ENCODE peak calls at places on chromosomes 1 and 21, in four cellular contexts. V is NB4; W is stimulated activated CD4-positive, alpha-beta T cell treated with anti-CD3 and anti-CD28 coated beads, Interleukin-1b, Interleukin-23, amount 100 ng/mL, for 24 hours; R is prostate gland. Y is an unnamed sample.

GRCh38 chr1:221309711-221310110 is 430.5 kb downstream of the HLX start:
- DNase-seq in R (no peak), W (no peak), V (no peak), Y (no peak)

GRCh38 chr1:161949543-161949942 is 74.1 kb downstream of the OLFML2B start:
- DNase-seq in W (no peak), R (no peak), V (no peak), Y (no peak)

GRCh38 chr1:107529511-107530149 is 388.8 kb downstream of the NTNG1 start:
- DNase-seq in V (peak; percentile 50), W (no peak), R (peak; percentile 68), Y (no peak)

GRCh38 chr1:161491472-161491871 is 13.8 kb upstream of the FCGR2A start:
- DNase-seq in V (peak; percentile 81), R (no peak), W (no peak), Y (no peak)

GRCh38 chr1:38004284-38005101 is 821 bp downstream of the FHL3 start:
- DNase-seq in R (no peak), W (no peak), V (peak; percentile 72), Y (no peak)

GRCh38 chr1:113859478-113860175 is 11.9 kb downstream of the PTPN22 start:
- DNase-seq in V (peak; percentile 51), R (no peak), W (no peak), Y (no peak)

GRCh38 chr1:36183309-36183856 is 27.4 kb downstream of the MAP7D1 start:
- DNase-seq in V (no peak), W (no peak), R (peak; percentile 30), Y (no peak)

GRCh38 chr21:15183712-15184353 is 119.0 kb upstream of the NRIP1 start:
- DNase-seq in V (no peak), W (no peak), R (no peak), Y (no peak)

GRCh38 chr1:96487404-96487803 is 234.2 kb upstream of the PTBP2 start:
- DNase-seq in W (no peak), V (peak; percentile 23), R (no peak), Y (no peak)

GRCh38 chr1:50667272-50667671 is 244.0 kb upstream of the DMRTA2 start:
- DNase-seq in R (peak; percentile 15), W (no peak), V (no peak), Y (no peak)

GRCh38 chr1:183783896-183784637 is 20.9 kb upstream of the RGL1 start:
- DNase-seq in R (peak; percentile 60), W (no peak), V (no peak), Y (no peak)

GRCh38 chr21:45385549-45386050 is 19.4 kb upstream of the COL18A1 start:
- DNase-seq in R (no peak), V (no peak), W (no peak), Y (no peak)

GRCh38 chr1:199512037-199512710 is 515.3 kb upstream of the NR5A2 start:
- DNase-seq in V (no peak), R (no peak), W (no peak), Y (no peak)

GRCh38 chr1:53122847-53123461 is 19.5 kb downstream of the SLC1A7 start:
- DNase-seq in V (no peak), W (no peak), R (no peak), Y (no peak)

GRCh38 chr21:31731112-31731801 is 661 bp downstream of the SCAF4 start:
- DNase-seq in R (peak; percentile 35), V (peak; percentile 64), W (peak; percentile 24), Y (peak; percentile 15)

GRCh38 chr1:231983266-231984193 is 356.9 kb downstream of the DISC1 start:
- DNase-seq in V (no peak), R (no peak), W (no peak), Y (no peak)

Y was measured in stimulated activated CD8-positive, alpha-beta memory T cell treated with anti-CD3 and anti-CD28 coated beads, Interleukin-15, amount 100 ng/mL, for 24 hours.